ENCODE peak calls at places on chromosomes 2 and 18, in five cellular contexts. One of them, this sample, is unnamed.

GRCh38 chr2:164079258-164079657 is 343.4 kb upstream of the FIGN start:
- DNase-seq in AG10803: no peak
- DNase-seq in fibroblast of mammary gland: no peak
- DNase-seq in mucosa of descending colon: no peak
- DNase-seq in adrenal gland: no peak
- DNase-seq in this sample: no peak

GRCh38 chr2:27889774-27890145 is 427 bp downstream of the RBKS start:
- DNase-seq in adrenal gland: peak
- DNase-seq in mucosa of descending colon: no peak
- DNase-seq in AG10803: no peak
- DNase-seq in fibroblast of mammary gland: peak
- DNase-seq in this sample: no peak

GRCh38 chr18:46211816-46212215 is 107.6 kb downstream of the HAUS1 start:
- DNase-seq in AG10803: no peak
- DNase-seq in fibroblast of mammary gland: peak
- DNase-seq in adrenal gland: no peak
- DNase-seq in mucosa of descending colon: no peak
- DNase-seq in this sample: no peak

GRCh38 chr18:9719421-9719981 is 11.4 kb downstream of the RAB31 start:
- DNase-seq in mucosa of descending colon: no peak
- DNase-seq in AG10803: peak
- DNase-seq in fibroblast of mammary gland: peak
- DNase-seq in adrenal gland: peak
- DNase-seq in this sample: peak

GRCh38 chr2:5914831-5915611 is 222.8 kb downstream of the SOX11 start:
- DNase-seq in mucosa of descending colon: no peak
- DNase-seq in fibroblast of mammary gland: no peak
- DNase-seq in AG10803: peak
- DNase-seq in adrenal gland: no peak
- DNase-seq in this sample: no peak

GRCh38 chr18:79121746-79122474 is 52.7 kb downstream of the ATP9B start:
- DNase-seq in fibroblast of mammary gland: peak
- DNase-seq in mucosa of descending colon: no peak
- DNase-seq in AG10803: peak
- DNase-seq in adrenal gland: no peak
- DNase-seq in this sample: no peak

GRCh38 chr2:240574386-240575100 is 6.3 kb downstream of the RNPEPL1 start:
- DNase-seq in AG10803: no peak
- DNase-seq in fibroblast of mammary gland: no peak
- DNase-seq in adrenal gland: no peak
- DNase-seq in mucosa of descending colon: peak
- DNase-seq in this sample: no peak

GRCh38 chr2:33240178-33240577 is 236.3 kb upstream of the RASGRP3 start:
- DNase-seq in mucosa of descending colon: no peak
- DNase-seq in fibroblast of mammary gland: peak
- DNase-seq in AG10803: no peak
- DNase-seq in adrenal gland: no peak
- DNase-seq in this sample: peak

GRCh38 chr2:25435421-25435820 is 93.7 kb upstream of the DNMT3A start:
- DNase-seq in mucosa of descending colon: no peak
- DNase-seq in adrenal gland: no peak
- DNase-seq in fibroblast of mammary gland: no peak
- DNase-seq in AG10803: no peak
- DNase-seq in this sample: no peak

GRCh38 chr2:43080626-43081025 is 145.8 kb downstream of the ZFP36L2 start:
- DNase-seq in AG10803: no peak
- DNase-seq in fibroblast of mammary gland: no peak
- DNase-seq in adrenal gland: no peak
- DNase-seq in mucosa of descending colon: no peak
- DNase-seq in this sample: no peak

GRCh38 chr2:65728477-65729180 is 296.2 kb upstream of the SPRED2 start:
- DNase-seq in adrenal gland: no peak
- DNase-seq in fibroblast of mammary gland: no peak
- DNase-seq in mucosa of descending colon: no peak
- DNase-seq in AG10803: no peak
- DNase-seq in this sample: no peak

GRCh38 chr2:239372835-239373234 is 28.0 kb downstream of the HDAC4 start:
- DNase-seq in AG10803: no peak
- DNase-seq in adrenal gland: no peak
- DNase-seq in mucosa of descending colon: peak
- DNase-seq in fibroblast of mammary gland: no peak
- DNase-seq in this sample: no peak

GRCh38 chr2:171702781-171703556 is 15.7 kb downstream of the DYNC1I2 start:
- DNase-seq in mucosa of descending colon: no peak
- DNase-seq in fibroblast of mammary gland: peak
- DNase-seq in AG10803: peak
- DNase-seq in adrenal gland: peak
- DNase-seq in this sample: peak

GRCh38 chr2:171703574-171704347 is 16.5 kb downstream of the DYNC1I2 start:
- DNase-seq in AG10803: peak
- DNase-seq in adrenal gland: no peak
- DNase-seq in fibroblast of mammary gland: peak
- DNase-seq in mucosa of descending colon: no peak
- DNase-seq in this sample: peak

GRCh38 chr2:171709011-171709685 is 21.9 kb downstream of the DYNC1I2 start:
- DNase-seq in adrenal gland: no peak
- DNase-seq in mucosa of descending colon: no peak
- DNase-seq in fibroblast of mammary gland: no peak
- DNase-seq in AG10803: no peak
- DNase-seq in this sample: no peak

GRCh38 chr2:171707752-171708151 is 20.5 kb downstream of the DYNC1I2 start:
- DNase-seq in fibroblast of mammary gland: no peak
- DNase-seq in adrenal gland: no peak
- DNase-seq in AG10803: no peak
- DNase-seq in mucosa of descending colon: no peak
- DNase-seq in this sample: no peak

GRCh38 chr2:171706152-171706803 is 19.0 kb downstream of the DYNC1I2 start:
- DNase-seq in mucosa of descending colon: no peak
- DNase-seq in AG10803: peak
- DNase-seq in adrenal gland: no peak
- DNase-seq in fibroblast of mammary gland: peak
- DNase-seq in this sample: peak
- TF ChIP-seq CTCF in mucosa of descending colon: no peak
- TF ChIP-seq CTCF in AG10803: peak
- TF ChIP-seq CTCF in adrenal gland: peak
- TF ChIP-seq CTCF in fibroblast of mammary gland: peak
- TF ChIP-seq CTCF in this sample: peak

GRCh38 chr18:65567372-65567771 is 183.4 kb upstream of the CDH7 start:
- DNase-seq in adrenal gland: no peak
- DNase-seq in mucosa of descending colon: no peak
- DNase-seq in fibroblast of mammary gland: no peak
- DNase-seq in AG10803: no peak
- DNase-seq in this sample: no peak
- TF ChIP-seq CTCF in adrenal gland: no peak
- TF ChIP-seq CTCF in mucosa of descending colon: no peak
- TF ChIP-seq CTCF in fibroblast of mammary gland: no peak
- TF ChIP-seq CTCF in AG10803: no peak
- TF ChIP-seq CTCF in this sample: no peak

GRCh38 chr2:38825956-38826355 is 47.9 kb downstream of the GEMIN6 start:
- DNase-seq in AG10803: no peak
- DNase-seq in adrenal gland: no peak
- DNase-seq in fibroblast of mammary gland: no peak
- DNase-seq in mucosa of descending colon: no peak
- DNase-seq in this sample: no peak
- TF ChIP-seq CTCF in AG10803: no peak
- TF ChIP-seq CTCF in adrenal gland: no peak
- TF ChIP-seq CTCF in fibroblast of mammary gland: no peak
- TF ChIP-seq CTCF in mucosa of descending colon: no peak
- TF ChIP-seq CTCF in this sample: no peak

DNA sequence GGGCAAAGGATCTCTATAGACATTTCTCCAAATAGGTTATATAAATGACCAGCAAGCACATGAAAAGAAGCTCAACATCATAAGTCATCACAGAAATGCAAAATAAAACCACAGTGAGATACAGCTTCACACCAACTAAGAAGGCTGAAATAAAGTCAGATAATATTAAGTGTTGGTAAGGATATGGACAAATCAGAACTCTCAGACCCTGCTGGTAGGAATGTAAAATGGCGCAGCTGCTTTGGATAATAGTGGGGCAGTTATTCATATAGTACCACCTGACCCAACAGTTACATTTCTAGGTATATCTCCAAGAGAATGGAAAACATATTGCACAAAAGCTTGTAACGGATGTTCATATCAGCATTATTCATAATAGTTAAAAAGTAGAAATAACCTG is 14.0 kb downstream of the EPB41L5 start:
- DNase-seq in AG10803: no peak
- DNase-seq in fibroblast of mammary gland: no peak
- DNase-seq in adrenal gland: no peak
- DNase-seq in mucosa of descending colon: no peak
- DNase-seq in this sample: no peak
- TF ChIP-seq CTCF in AG10803: peak
- TF ChIP-seq CTCF in fibroblast of mammary gland: peak
- TF ChIP-seq CTCF in adrenal gland: no peak
- TF ChIP-seq CTCF in mucosa of descending colon: no peak
- TF ChIP-seq CTCF in this sample: peak

GRCh38 chr18:50158866-50159653 is 35.9 kb downstream of the MYO5B start:
- DNase-seq in fibroblast of mammary gland: no peak
- DNase-seq in AG10803: no peak
- DNase-seq in mucosa of descending colon: no peak
- DNase-seq in adrenal gland: no peak
- DNase-seq in this sample: no peak
- TF ChIP-seq CTCF in fibroblast of mammary gland: no peak
- TF ChIP-seq CTCF in AG10803: no peak
- TF ChIP-seq CTCF in mucosa of descending colon: no peak
- TF ChIP-seq CTCF in adrenal gland: no peak
- TF ChIP-seq CTCF in this sample: no peak

GRCh38 chr18:2536063-2536462 is 35.2 kb downstream of the METTL4 start:
- DNase-seq in adrenal gland: no peak
- DNase-seq in AG10803: no peak
- DNase-seq in mucosa of descending colon: no peak
- DNase-seq in fibroblast of mammary gland: no peak
- DNase-seq in this sample: no peak

GRCh38 chr18:2537281-2537680 is 34.0 kb downstream of the METTL4 start:
- DNase-seq in AG10803: no peak
- DNase-seq in fibroblast of mammary gland: no peak
- DNase-seq in adrenal gland: no peak
- DNase-seq in mucosa of descending colon: no peak
- DNase-seq in this sample: no peak

GRCh38 chr18:2534906-2535305 is 36.4 kb downstream of the METTL4 start:
- DNase-seq in fibroblast of mammary gland: no peak
- DNase-seq in AG10803: no peak
- DNase-seq in adrenal gland: no peak
- DNase-seq in mucosa of descending colon: no peak
- DNase-seq in this sample: no peak

GRCh38 chr18:2535419-2535910 is 35.8 kb downstream of the METTL4 start:
- DNase-seq in mucosa of descending colon: no peak
- DNase-seq in adrenal gland: no peak
- DNase-seq in fibroblast of mammary gland: no peak
- DNase-seq in AG10803: no peak
- DNase-seq in this sample: no peak

DNA sequence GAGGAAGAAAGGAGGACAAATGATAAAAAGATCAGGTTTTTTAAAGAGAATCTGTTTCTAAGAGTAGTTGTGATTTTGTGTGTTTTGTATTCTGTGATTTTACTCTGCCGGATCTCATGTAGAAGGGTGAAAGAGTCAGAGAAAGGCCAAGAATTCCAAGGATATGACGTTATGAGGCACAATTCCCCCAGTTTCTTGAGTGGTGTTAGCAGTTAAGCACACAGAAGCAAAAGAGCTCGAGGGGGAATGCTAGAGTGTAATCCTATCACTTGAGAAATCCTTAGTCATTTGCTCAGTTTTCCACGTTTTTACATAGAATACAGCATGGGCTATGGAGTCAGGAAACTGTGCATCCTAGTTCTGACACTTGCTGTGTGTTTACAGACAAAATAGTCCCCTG is 34.8 kb downstream of the METTL4 start:
- DNase-seq in mucosa of descending colon: no peak
- DNase-seq in AG10803: peak
- DNase-seq in fibroblast of mammary gland: peak
- DNase-seq in adrenal gland: no peak
- DNase-seq in this sample: peak
- TF ChIP-seq CTCF in mucosa of descending colon: no peak
- TF ChIP-seq CTCF in AG10803: no peak
- TF ChIP-seq CTCF in fibroblast of mammary gland: no peak
- TF ChIP-seq CTCF in adrenal gland: no peak
- TF ChIP-seq CTCF in this sample: no peak

DNA sequence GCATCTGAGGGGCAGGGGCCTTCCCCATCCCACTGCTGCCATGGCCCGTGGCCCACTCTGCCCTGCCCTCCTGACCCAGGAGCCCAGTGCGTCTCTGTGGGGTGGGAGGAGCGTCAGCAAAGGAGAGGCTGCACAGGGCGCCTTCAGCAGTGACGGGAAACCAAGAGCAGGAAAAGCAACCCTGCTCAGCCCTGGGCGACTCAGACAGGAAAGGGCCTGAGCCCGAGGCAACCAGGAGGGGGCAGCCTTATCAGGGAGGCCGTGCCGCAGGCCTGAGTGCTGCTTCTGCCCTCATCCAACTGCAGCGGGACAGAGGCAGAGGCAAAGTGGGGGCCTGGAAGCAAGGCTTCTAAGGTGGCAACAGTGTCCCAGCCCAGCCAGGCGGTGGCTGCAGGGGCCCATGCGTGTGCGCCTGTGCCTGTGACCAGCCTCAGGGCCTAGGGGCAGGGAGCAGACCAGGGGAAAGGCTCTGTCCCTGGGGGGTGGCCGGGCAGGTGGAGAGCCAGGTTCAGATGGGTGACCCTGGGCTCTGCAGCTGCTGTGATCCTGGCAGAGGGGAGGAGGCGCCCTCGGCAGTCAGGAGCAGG is 23.3 kb upstream of the ALPI start:
- DNase-seq in fibroblast of mammary gland: no peak
- DNase-seq in mucosa of descending colon: no peak
- DNase-seq in AG10803: no peak
- DNase-seq in adrenal gland: no peak
- DNase-seq in this sample: no peak
- TF ChIP-seq CTCF in fibroblast of mammary gland: peak
- TF ChIP-seq CTCF in mucosa of descending colon: no peak
- TF ChIP-seq CTCF in AG10803: no peak
- TF ChIP-seq CTCF in adrenal gland: no peak
- TF ChIP-seq CTCF in this sample: peak

GRCh38 chr2:39608690-39609457 is 56.8 kb upstream of the TMEM178A start:
- DNase-seq in adrenal gland: no peak
- DNase-seq in fibroblast of mammary gland: no peak
- DNase-seq in mucosa of descending colon: no peak
- DNase-seq in AG10803: peak
- DNase-seq in this sample: no peak
- TF ChIP-seq CTCF in adrenal gland: no peak
- TF ChIP-seq CTCF in fibroblast of mammary gland: no peak
- TF ChIP-seq CTCF in mucosa of descending colon: no peak
- TF ChIP-seq CTCF in AG10803: no peak
- TF ChIP-seq CTCF in this sample: no peak

This sample was measured in HFFc6.